ENCODE peak calls at places on chromosomes 13 and 19, in ten cellular contexts. R, O, T, F, Z, P, S, J, D and U are unnamed samples.
A peak's percentile ranks its signal among the peaks of the same experiment; 100 is the strongest.

GRCh38 chr19:51064534-51065220 is at the start of gene KLK13:
- DNase-seq in F (no peak), J (no peak), T (no peak), O (no peak), P (no peak), S (peak; percentile 19), D (peak; percentile 74), Z (peak; percentile 60), R (no peak), U (no peak)

GRCh38 chr13:40433577-40433976 is 232.9 kb downstream of the FOXO1 start:
- DNase-seq in P (no peak), F (no peak), D (no peak), Z (no peak), T (no peak), O (no peak), J (no peak), R (no peak), S (no peak), U (no peak)

GRCh38 chr13:111508164-111508870 is 187.9 kb downstream of the TEX29 start:
- DNase-seq in T (no peak), P (no peak), Z (no peak), R (no peak), D (no peak), O (no peak), F (no peak), J (no peak), S (no peak), U (no peak)

GRCh38 chr13:77177646-77178045 is 149.2 kb downstream of the MYCBP2 start:
- DNase-seq in S (no peak), D (no peak), F (no peak), O (no peak), J (no peak), P (no peak), T (no peak), Z (no peak), R (no peak), U (no peak)

GRCh38 chr19:31331536-31331935 is 17.7 kb downstream of the TSHZ3 start:
- DNase-seq in T (no peak), J (no peak), O (no peak), Z (no peak), P (no peak), S (no peak), F (no peak), D (no peak), R (no peak), U (no peak)

GRCh38 chr19:44032001-44032610 is 6.9 kb downstream of the ZNF222 start:
- DNase-seq in R (no peak), S (no peak), D (no peak), P (no peak), F (no peak), J (no peak), Z (no peak), T (no peak), O (no peak), U (no peak)

GRCh38 chr13:95411641-95412040 is 110.4 kb upstream of the ABCC4 start:
- DNase-seq in F (peak; percentile 29), T (no peak), D (no peak), Z (no peak), J (no peak), O (no peak), R (no peak), P (peak; percentile 5), S (no peak), U (no peak)

GRCh38 chr19:33052352-33052972 is 12.2 kb downstream of the RHPN2 start:
- DNase-seq in F (peak; percentile 83), O (no peak), J (no peak), D (no peak), T (peak; percentile 67), R (no peak), P (peak; percentile 49), S (peak; percentile 53), Z (no peak), U (peak; percentile 63)

GRCh38 chr19:13277104-13277809 is 127.0 kb downstream of the IER2 start:
- DNase-seq in O (no peak), D (no peak), T (peak; percentile 38), P (peak; percentile 68), F (peak; percentile 79), R (no peak), Z (peak; percentile 29), J (peak; percentile 59), S (peak; percentile 58), U (peak; percentile 83)

GRCh38 chr13:46756977-46757376 is 40.0 kb downstream of the ESD start:
- DNase-seq in R (no peak), D (no peak), J (no peak), S (no peak), Z (no peak), O (no peak), T (no peak), F (peak; percentile 81), P (peak; percentile 29), U (peak; percentile 84)

GRCh38 chr13:112837371-112838037 is 131.5 kb upstream of the MCF2L start:
- DNase-seq in T (no peak), F (peak; percentile 27), J (no peak), R (no peak), P (peak; percentile 65), Z (no peak), S (no peak), O (no peak), D (no peak), U (no peak)

GRCh38 chr13:109783447-109783814 is 3.0 kb downstream of the IRS2 start:
- DNase-seq in S (no peak), O (no peak), J (peak; percentile 54), F (no peak), R (no peak), D (no peak), Z (no peak), T (no peak), P (no peak), U (no peak)

GRCh38 chr19:35513231-35513974 is at the start of gene DMKN:
- DNase-seq in T (no peak), O (no peak), R (no peak), P (peak; percentile 73), S (peak; percentile 58), Z (no peak), F (peak; percentile 56), J (no peak), D (no peak), U (peak; percentile 65)

GRCh38 chr19:12804051-12804450 is 2.2 kb downstream of the THSD8 start:
- DNase-seq in P (no peak), O (no peak), R (no peak), F (no peak), S (no peak), Z (no peak), J (no peak), D (no peak), T (no peak), U (no peak)

GRCh38 chr13:109867766-109868165 is 81.4 kb upstream of the IRS2 start:
- DNase-seq in P (no peak), D (no peak), F (peak; percentile 84), J (no peak), O (no peak), S (no peak), R (no peak), T (no peak), Z (no peak), U (peak; percentile 18)

GRCh38 chr13:42466609-42467008 is 107.3 kb upstream of the TNFSF11 start:
- DNase-seq in S (no peak), O (no peak), Z (no peak), P (no peak), T (no peak), F (no peak), R (no peak), D (no peak), J (no peak), U (no peak)
- H3K4me3 ChIP-seq in S (no peak overlapping the region), O (no peak overlapping the region), Z (no peak overlapping the region), P (no peak overlapping the region), T (no peak overlapping the region), F (no peak overlapping the region), R (no peak overlapping the region), D (no peak overlapping the region), J (no peak overlapping the region), U (no peak overlapping the region)

DNA sequence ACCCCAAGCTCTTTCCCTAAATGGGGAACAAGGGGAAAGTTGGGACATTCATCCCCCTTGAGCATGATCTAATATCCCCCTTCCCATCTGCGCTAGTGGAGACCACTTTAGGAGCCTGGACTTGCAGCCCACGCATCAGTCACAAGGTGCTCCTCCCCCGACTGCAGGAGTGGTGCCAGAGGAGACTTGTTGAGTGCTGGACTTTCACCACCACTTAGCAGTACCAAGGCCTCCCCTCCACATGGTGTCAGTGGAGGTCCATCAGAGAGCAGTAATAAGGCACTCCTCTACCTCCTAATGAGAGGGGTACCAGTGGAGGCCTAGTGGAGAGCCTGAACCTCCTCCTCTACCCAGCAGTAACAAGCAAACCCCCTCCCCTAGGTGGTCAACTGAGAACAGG is 22.5 kb downstream of the CAB39L start:
- DNase-seq in S (no peak), F (peak; percentile 46), R (no peak), J (no peak), O (no peak), P (no peak), D (no peak), T (no peak), Z (no peak), U (peak; percentile 28)
- TF ChIP-seq CTCF in S (no peak), F (peak; percentile 51), R (no peak), J (no peak), O (no peak), P (no peak), D (no peak), T (no peak), Z (no peak), U (peak; percentile 30)

DNA sequence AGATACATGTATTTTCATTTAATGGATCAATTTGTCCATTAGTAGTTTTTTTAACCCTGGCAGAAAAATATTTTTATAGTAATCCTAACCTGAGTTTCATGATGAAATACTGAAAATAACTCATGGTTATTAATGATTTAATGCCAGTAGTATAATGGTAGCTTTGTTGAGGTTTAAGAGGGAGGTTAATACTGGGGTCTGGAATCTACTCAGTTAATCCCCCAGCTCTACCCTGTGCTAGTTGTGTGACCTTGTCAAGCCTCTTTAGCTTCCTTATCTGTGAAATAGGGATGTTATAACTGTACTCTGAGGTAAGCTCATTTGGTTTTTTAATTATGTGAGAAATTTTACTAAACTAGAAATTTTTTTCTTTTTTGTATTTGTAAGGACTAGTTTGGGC is 122.5 kb downstream of the TDRD3 start:
- DNase-seq in S (no peak), J (no peak), F (no peak), R (no peak), P (no peak), T (no peak), Z (no peak), D (no peak), O (no peak), U (no peak)
- H3K4me3 ChIP-seq in S (no peak overlapping the region), J (no peak overlapping the region), F (no peak overlapping the region), R (no peak overlapping the region), P (no peak overlapping the region), T (no peak overlapping the region), Z (no peak overlapping the region), D (no peak overlapping the region), O (no peak overlapping the region), U (no peak overlapping the region)

DNA sequence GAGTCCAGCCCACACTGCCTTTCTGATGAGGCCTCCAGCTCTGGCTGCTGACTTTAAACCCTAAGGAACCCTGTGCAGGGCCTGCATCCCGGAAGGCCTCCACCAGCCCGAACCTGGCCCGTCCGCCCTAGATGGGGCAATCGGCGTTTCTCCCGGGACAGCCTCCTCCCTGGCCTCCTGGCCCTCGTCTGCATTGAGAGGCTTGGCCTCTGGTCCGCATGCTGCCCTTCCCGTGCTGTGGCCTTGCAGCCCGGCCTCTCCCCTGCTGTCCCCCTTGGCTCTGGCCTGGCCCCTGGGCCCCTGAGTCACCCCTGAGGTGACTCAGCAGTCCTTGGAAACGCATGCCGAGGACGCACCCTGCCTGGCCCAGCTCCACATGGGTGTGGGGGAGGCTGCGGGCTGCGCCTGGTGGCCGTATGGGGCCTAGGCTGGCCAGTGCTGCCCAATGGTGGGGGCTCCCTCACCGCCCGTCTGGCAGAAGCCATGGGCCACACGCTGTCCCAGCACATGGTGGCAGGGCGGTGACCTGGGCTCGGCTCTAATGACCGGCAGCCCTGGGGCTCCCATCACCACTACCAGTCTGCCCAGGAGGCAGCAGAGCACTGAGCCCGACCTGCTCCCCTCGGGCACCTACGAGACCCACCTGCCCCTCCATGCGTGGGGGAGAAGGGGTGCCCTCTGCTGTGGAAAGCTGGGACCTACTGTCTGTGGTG is 25.7 kb downstream of the SH3GL1 start:
- DNase-seq in Z (peak; percentile 81), S (peak; percentile 87), R (no peak), T (peak; percentile 78), D (peak; percentile 87), P (peak; percentile 93), J (peak; percentile 95), F (peak; percentile 87), O (peak; percentile 37), U (peak; percentile 64)
- TF ChIP-seq CTCF in Z (no peak), S (peak; percentile 23), R (peak; percentile 21), T (no peak), D (no peak), P (no peak), J (no peak), F (peak; percentile 22), O (no peak), U (no peak)